ENCODE peak calls at places on chromosomes 16 and 17, in nine cellular contexts. M, S, Z, V, H, O, K, W and N are unnamed samples.

GRCh38 chr16:68367034-68367433 is 56.2 kb downstream of the PRMT7 start:
- DNase-seq in W (peak), K (peak), S (peak), H (peak), Z (peak), M (no peak), O (peak), V (no peak), N (no peak)

GRCh38 chr17:73710095-73710592 is 65.9 kb upstream of the SDK2 start:
- DNase-seq in H (peak), V (peak), S (no peak), W (peak), K (peak), O (peak), M (peak), Z (peak), N (peak)

GRCh38 chr16:68077866-68078725 is 7.1 kb upstream of the NFATC3 start:
- DNase-seq in M (no peak), V (no peak), S (no peak), H (no peak), K (peak), O (no peak), W (peak), Z (no peak), N (no peak)

GRCh38 chr16:50153648-50154368 is 702 bp downstream of the TENT4B start:
- DNase-seq in O (peak), K (peak), H (peak), Z (no peak), W (peak), V (peak), S (peak), M (peak), N (no peak)

GRCh38 chr17:27579897-27580321 is 51.1 kb upstream of the LGALS9 start:
- DNase-seq in S (no peak), M (no peak), H (no peak), W (no peak), V (no peak), Z (no peak), K (no peak), O (no peak), N (no peak)

GRCh38 chr16:24580665-24581064 is 41.3 kb downstream of the RBBP6 start:
- DNase-seq in H (no peak), Z (peak), V (no peak), S (no peak), W (no peak), O (peak), K (no peak), M (no peak), N (peak)

GRCh38 chr16:9115277-9115676 is 23.8 kb downstream of the HAPSTR1 start:
- DNase-seq in O (peak), K (no peak), S (no peak), Z (no peak), V (no peak), M (no peak), H (no peak), W (no peak), N (no peak)

GRCh38 chr17:7929158-7930029 is at the start of gene KCNAB3:
- DNase-seq in Z (peak), V (peak), H (peak), M (peak), K (peak), O (peak), S (peak), W (peak), N (peak)

GRCh38 chr17:27550974-27551505 is 79.9 kb upstream of the LGALS9 start:
- DNase-seq in H (no peak), W (no peak), M (no peak), O (no peak), Z (no peak), S (no peak), V (peak), K (no peak), N (no peak)

GRCh38 chr16:29698042-29698441 is 19.1 kb downstream of the QPRT start:
- DNase-seq in S (no peak), Z (no peak), H (no peak), W (no peak), M (no peak), V (no peak), K (no peak), O (no peak), N (no peak)

GRCh38 chr16:88769617-88770458 is 15.2 kb downstream of the PIEZO1 start:
- DNase-seq in O (no peak), S (peak), V (peak), K (peak), W (peak), H (peak), Z (no peak), M (no peak), N (no peak)

GRCh38 chr17:44359458-44360143 is 4.1 kb downstream of the FAM171A2 start:
- DNase-seq in V (no peak), S (no peak), O (no peak), M (peak), W (no peak), Z (no peak), K (no peak), H (no peak), N (no peak)

GRCh38 chr16:17232487-17232886 is 238.3 kb downstream of the XYLT1 start:
- DNase-seq in Z (no peak), M (no peak), S (no peak), O (no peak), V (no peak), H (no peak), W (no peak), K (no peak), N (no peak)

GRCh38 chr16:14014284-14014625 is 56.9 kb upstream of the MRTFB start:
- DNase-seq in O (no peak), M (no peak), V (no peak), H (no peak), W (no peak), S (no peak), K (no peak), Z (no peak), N (no peak)

GRCh38 chr17:69227536-69227935 is 1.1 kb downstream of the ABCA10 start:
- DNase-seq in Z (no peak), O (no peak), H (no peak), M (no peak), S (no peak), K (no peak), W (no peak), V (no peak), N (no peak)

GRCh38 chr16:22192261-22193133 is 13.6 kb upstream of the EEF2K start:
- DNase-seq in S (peak), W (no peak), V (peak), Z (peak), K (peak), M (peak), H (peak), O (peak), N (peak)

GRCh38 chr17:78419970-78420820 is 41.7 kb downstream of the PGS1 start:
- DNase-seq in S (no peak), Z (no peak), V (no peak), H (no peak), K (no peak), M (no peak), W (no peak), O (no peak), N (no peak)

GRCh38 chr17:44314869-44315661 is 6.7 kb downstream of the RUNDC3A start:
- DNase-seq in M (no peak), V (peak), H (peak), K (no peak), O (peak), W (peak), Z (no peak), S (no peak), N (no peak)

GRCh38 chr17:79795795-79796569 is 895 bp downstream of the CBX8 start:
- DNase-seq in W (no peak), M (peak), O (no peak), S (no peak), Z (no peak), H (no peak), V (no peak), K (no peak), N (no peak)

GRCh38 chr17:78476973-78477372 is 98.5 kb downstream of the PGS1 start:
- DNase-seq in O (no peak), Z (no peak), W (no peak), S (no peak), V (no peak), K (no peak), M (no peak), H (no peak), N (no peak)

GRCh38 chr17:2710804-2711607 is 558 bp downstream of the CLUH start:
- DNase-seq in W (no peak), V (peak), K (no peak), H (peak), M (no peak), Z (no peak), O (peak), S (no peak), N (no peak)

GRCh38 chr17:39617100-39617445 is 9.4 kb upstream of the NEUROD2 start:
- DNase-seq in O (no peak), M (no peak), V (no peak), K (no peak), H (no peak), W (no peak), S (no peak), Z (no peak), N (no peak)
- H3K4me3 ChIP-seq in O (no peak), M (peak), V (no peak), K (peak), H (peak), W (peak), S (no peak), Z (no peak), N (no peak)

DNA sequence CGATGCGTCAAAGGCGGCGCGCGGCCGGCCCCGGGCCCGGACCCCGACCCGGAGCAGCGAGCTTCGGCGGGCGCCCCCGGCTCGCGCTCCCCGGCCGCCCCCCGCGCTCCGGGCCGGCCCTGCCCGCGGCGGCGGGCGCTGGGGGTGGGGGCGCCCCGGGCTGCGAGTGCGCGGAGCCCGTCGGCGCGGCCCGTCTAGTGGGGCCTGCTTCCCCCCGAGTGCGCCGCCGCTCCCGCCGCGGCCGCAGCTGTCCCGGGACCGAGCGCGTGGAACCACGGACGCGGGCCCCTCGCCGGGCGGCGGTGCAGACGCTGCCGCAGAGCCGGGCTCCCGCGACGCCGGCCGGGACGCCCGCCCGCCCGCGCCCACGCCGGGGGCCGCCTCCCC is 308 bp downstream of the ADCY9 start:
- DNase-seq in S (no peak), V (no peak), H (no peak), W (no peak), O (no peak), Z (no peak), K (no peak), M (no peak), N (no peak)
- H3K4me3 ChIP-seq in S (peak), V (peak), H (peak), W (peak), O (peak), Z (peak), K (peak), M (peak), N (peak)

GRCh38 chr17:30340957-30341356 is 7.1 kb upstream of the TMIGD1 start:
- DNase-seq in S (no peak), O (peak), Z (no peak), V (no peak), M (no peak), K (no peak), H (no peak), W (no peak), N (peak)

GRCh38 chr17:30334421-30334820 is 564 bp upstream of the TMIGD1 start:
- DNase-seq in S (no peak), O (peak), K (no peak), W (no peak), H (no peak), M (no peak), V (no peak), Z (no peak), N (no peak)

GRCh38 chr17:30337393-30337999 is 3.6 kb upstream of the TMIGD1 start:
- DNase-seq in W (no peak), H (no peak), Z (no peak), M (no peak), S (no peak), O (no peak), K (no peak), V (no peak), N (no peak)

GRCh38 chr17:30333503-30334240 is at the start of gene TMIGD1:
- DNase-seq in W (no peak), M (no peak), O (no peak), K (no peak), Z (no peak), S (no peak), H (no peak), V (no peak), N (no peak)

GRCh38 chr17:30336369-30337171 is 2.7 kb upstream of the TMIGD1 start:
- DNase-seq in O (peak), H (peak), M (no peak), Z (peak), V (peak), K (no peak), W (peak), S (no peak), N (no peak)
- H3K4me3 ChIP-seq in O (no peak), H (no peak), M (no peak), Z (no peak), V (no peak), K (no peak), W (no peak), S (no peak), N (no peak)

DNA sequence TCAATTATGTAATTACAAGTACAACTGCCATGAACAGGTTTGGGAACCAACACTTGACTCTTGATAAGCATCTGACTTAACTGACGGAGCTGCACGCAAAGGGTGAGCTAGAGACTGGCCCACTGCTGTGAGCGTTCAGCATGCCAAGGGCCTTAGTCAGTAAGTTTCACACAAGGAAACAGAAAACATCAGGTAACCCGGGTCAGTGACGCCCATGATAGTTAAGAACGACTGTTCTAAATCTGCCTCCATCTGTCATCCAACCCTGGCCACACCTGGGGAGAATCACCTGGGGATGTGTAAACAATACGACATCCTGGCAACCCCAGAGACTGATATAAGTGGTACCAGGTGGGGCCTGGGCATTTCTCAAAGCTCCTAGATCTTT is 12.3 kb downstream of the SMIM5 start:
- DNase-seq in V (peak), S (peak), W (no peak), Z (no peak), O (no peak), K (no peak), M (no peak), H (no peak), N (no peak)
- H3K4me3 ChIP-seq in V (no peak), S (no peak), W (no peak), Z (no peak), O (no peak), K (no peak), M (no peak), H (no peak), N (no peak)

GRCh38 chr16:10881479-10882030 is 4.6 kb downstream of the CIITA start:
- DNase-seq in K (no peak), S (no peak), M (no peak), H (no peak), V (no peak), O (no peak), Z (no peak), W (no peak), N (no peak)
- H3K4me3 ChIP-seq in K (no peak), S (no peak), M (no peak), H (no peak), V (no peak), O (no peak), Z (no peak), W (no peak), N (no peak)

DNA sequence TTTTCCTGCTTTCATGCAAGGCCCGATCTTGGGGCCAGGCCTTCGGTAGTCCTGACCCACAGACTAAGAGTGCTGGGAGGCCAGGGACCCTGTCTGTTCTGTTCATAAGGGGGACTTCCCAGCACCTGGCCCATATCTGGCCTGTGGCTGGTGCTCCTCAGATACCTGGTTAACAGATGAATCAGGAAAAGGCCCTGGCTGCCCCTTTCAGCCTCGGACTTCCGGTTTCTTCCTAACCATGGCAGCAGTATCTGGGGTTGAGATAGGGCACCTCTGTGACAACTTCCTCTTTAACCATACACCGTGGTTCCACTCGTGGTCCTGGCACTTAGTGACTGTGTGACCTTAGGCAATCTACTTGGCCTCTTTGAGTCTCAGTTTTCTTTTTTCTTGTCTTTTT is 18.4 kb downstream of the PLCG2 start:
- DNase-seq in V (no peak), Z (no peak), O (no peak), M (no peak), K (peak), S (no peak), H (no peak), W (no peak), N (no peak)
- H3K4me3 ChIP-seq in V (no peak), Z (no peak), O (no peak), M (no peak), K (no peak), S (no peak), H (no peak), W (no peak), N (no peak)

DNA sequence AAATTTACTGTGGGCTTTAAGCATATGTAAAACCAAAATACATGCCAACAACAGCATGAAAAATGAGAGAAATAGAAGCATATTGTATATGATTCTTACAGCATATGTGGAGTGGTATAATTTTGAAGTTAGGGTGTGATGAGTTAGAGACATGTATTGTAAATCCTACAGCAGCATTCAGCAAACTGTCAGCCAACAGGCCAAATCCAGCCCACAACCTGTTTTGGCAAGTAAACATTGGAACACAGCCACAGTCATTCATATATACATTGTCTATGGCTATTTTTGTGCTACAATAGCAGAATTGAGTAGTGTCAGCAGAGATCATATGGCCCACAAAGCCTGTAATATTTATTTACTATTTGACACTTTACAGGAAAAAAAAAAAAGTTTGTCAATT is 42.3 kb downstream of the ZNF18 start:
- DNase-seq in Z (no peak), K (no peak), H (no peak), O (no peak), V (no peak), M (no peak), S (no peak), W (no peak), N (no peak)
- H3K4me3 ChIP-seq in Z (no peak), K (no peak), H (no peak), O (no peak), V (no peak), M (no peak), S (no peak), W (no peak), N (no peak)

GRCh38 chr17:48610282-48611211 is at the start of gene HOXB7:
- DNase-seq in M (no peak), V (no peak), S (peak), O (no peak), Z (peak), K (peak), H (no peak), W (no peak), N (no peak)
- H3K4me3 ChIP-seq in M (peak), V (peak), S (peak), O (peak), Z (peak), K (peak), H (no peak), W (no peak), N (peak)